ENCODE peak calls at places on chromosomes 1 and 21, in four cellular contexts. One of them, this sample, is unnamed.

GRCh38 chr1:165674599-165674998 is 23.8 kb downstream of the ALDH9A1 start:
- DNase-seq in neural crest cell: no peak
- DNase-seq in omental fat pad: no peak
- DNase-seq in type B pancreatic cell: no peak
- DNase-seq in this sample: no peak

GRCh38 chr1:10979483-10979920 is 33.0 kb upstream of the TARDBP start:
- DNase-seq in neural crest cell: peak; percentile 54
- DNase-seq in omental fat pad: no peak
- DNase-seq in type B pancreatic cell: no peak
- DNase-seq in this sample: peak; percentile 68

GRCh38 chr1:41712687-41713086 is 206.0 kb downstream of the HIVEP3 start:
- DNase-seq in neural crest cell: no peak
- DNase-seq in omental fat pad: no peak
- DNase-seq in type B pancreatic cell: no peak
- DNase-seq in this sample: no peak

GRCh38 chr1:243293941-243294722 is 38.3 kb downstream of the SDCCAG8 start:
- DNase-seq in neural crest cell: no peak
- DNase-seq in omental fat pad: no peak
- DNase-seq in type B pancreatic cell: no peak
- DNase-seq in this sample: no peak

GRCh38 chr1:56569661-56570060 is 9.7 kb downstream of the PLPP3 start:
- DNase-seq in neural crest cell: no peak
- DNase-seq in omental fat pad: no peak
- DNase-seq in type B pancreatic cell: no peak
- DNase-seq in this sample: no peak

GRCh38 chr1:230140221-230141001 is 73.4 kb downstream of the GALNT2 start:
- DNase-seq in neural crest cell: no peak
- DNase-seq in omental fat pad: no peak
- DNase-seq in type B pancreatic cell: no peak
- DNase-seq in this sample: no peak

GRCh38 chr21:36694041-36694515 is 4.8 kb upstream of the SIM2 start:
- DNase-seq in neural crest cell: peak; percentile 9
- DNase-seq in omental fat pad: no peak
- DNase-seq in type B pancreatic cell: no peak
- DNase-seq in this sample: no peak

GRCh38 chr1:216599851-216600250 is 123.4 kb downstream of the ESRRG start:
- DNase-seq in neural crest cell: no peak
- DNase-seq in omental fat pad: no peak
- DNase-seq in type B pancreatic cell: no peak
- DNase-seq in this sample: no peak

GRCh38 chr1:117241512-117241911 is 30.8 kb upstream of the VTCN1 start:
- DNase-seq in neural crest cell: no peak
- DNase-seq in omental fat pad: no peak
- DNase-seq in type B pancreatic cell: no peak
- DNase-seq in this sample: no peak

GRCh38 chr21:36688324-36688723 is 10.6 kb upstream of the SIM2 start:
- DNase-seq in neural crest cell: no peak
- DNase-seq in omental fat pad: no peak
- DNase-seq in type B pancreatic cell: no peak
- DNase-seq in this sample: peak; percentile 52

GRCh38 chr1:152917794-152918193 is 9.4 kb downstream of the IVL start:
- DNase-seq in neural crest cell: no peak
- DNase-seq in omental fat pad: no peak
- DNase-seq in type B pancreatic cell: no peak
- DNase-seq in this sample: no peak

GRCh38 chr1:221718391-221719277 is 23.3 kb downstream of the DUSP10 start:
- DNase-seq in neural crest cell: no peak
- DNase-seq in omental fat pad: no peak
- DNase-seq in type B pancreatic cell: no peak
- DNase-seq in this sample: no peak

GRCh38 chr1:19945914-19946313 is 22.5 kb upstream of the PLA2G2E start:
- DNase-seq in neural crest cell: no peak
- DNase-seq in omental fat pad: no peak
- DNase-seq in type B pancreatic cell: no peak
- DNase-seq in this sample: no peak

GRCh38 chr21:44858291-44858690 is 15.2 kb downstream of the PTTG1IP start:
- DNase-seq in neural crest cell: no peak
- DNase-seq in omental fat pad: no peak
- DNase-seq in type B pancreatic cell: no peak
- DNase-seq in this sample: no peak

GRCh38 chr1:172533511-172534116 is 664 bp downstream of the SUCO start:
- DNase-seq in neural crest cell: peak; percentile 4
- DNase-seq in omental fat pad: no peak
- DNase-seq in type B pancreatic cell: no peak
- DNase-seq in this sample: peak; percentile 52

GRCh38 chr1:198676253-198676652 is 37.4 kb downstream of the PTPRC start:
- DNase-seq in neural crest cell: no peak
- DNase-seq in omental fat pad: no peak
- DNase-seq in type B pancreatic cell: no peak
- DNase-seq in this sample: no peak

GRCh38 chr1:21520899-21521716 is 11.9 kb downstream of the ALPL start:
- DNase-seq in neural crest cell: no peak
- DNase-seq in omental fat pad: no peak
- DNase-seq in type B pancreatic cell: no peak
- DNase-seq in this sample: no peak

GRCh38 chr1:11929849-11930248 is 3.6 kb upstream of the KIAA2013 start:
- DNase-seq in neural crest cell: no peak
- DNase-seq in omental fat pad: peak; percentile 63
- DNase-seq in type B pancreatic cell: no peak
- DNase-seq in this sample: peak; percentile 96

GRCh38 chr1:234503193-234504050 is 24.4 kb upstream of the TARBP1 start:
- DNase-seq in neural crest cell: no peak
- DNase-seq in omental fat pad: no peak
- DNase-seq in type B pancreatic cell: no peak
- DNase-seq in this sample: no peak

GRCh38 chr1:2982615-2983318 is 38.5 kb upstream of the ACTRT2 start:
- DNase-seq in neural crest cell: no peak
- DNase-seq in omental fat pad: no peak
- DNase-seq in type B pancreatic cell: peak; percentile 62
- DNase-seq in this sample: peak; percentile 75

GRCh38 chr1:155024315-155024714 is 9.3 kb downstream of the DCST2 start:
- DNase-seq in neural crest cell: no peak
- DNase-seq in omental fat pad: no peak
- DNase-seq in type B pancreatic cell: no peak
- DNase-seq in this sample: no peak

GRCh38 chr1:14441302-14441741 is 157.2 kb upstream of the KAZN start:
- DNase-seq in neural crest cell: no peak
- DNase-seq in omental fat pad: no peak
- DNase-seq in type B pancreatic cell: no peak
- DNase-seq in this sample: no peak

GRCh38 chr1:119564548-119564947 is 57.5 kb downstream of the HSD3B1 start:
- DNase-seq in neural crest cell: no peak
- DNase-seq in omental fat pad: no peak
- DNase-seq in type B pancreatic cell: no peak
- DNase-seq in this sample: no peak

GRCh38 chr1:190667914-190668313 is 190.2 kb upstream of the BRINP3 start:
- DNase-seq in neural crest cell: no peak
- DNase-seq in omental fat pad: no peak
- DNase-seq in type B pancreatic cell: no peak
- DNase-seq in this sample: no peak

GRCh38 chr1:97138515-97139032 is 417.0 kb downstream of the PTBP2 start:
- DNase-seq in neural crest cell: no peak
- DNase-seq in omental fat pad: no peak
- DNase-seq in type B pancreatic cell: no peak
- DNase-seq in this sample: no peak
- TF ChIP-seq CTCF in neural crest cell: no peak
- TF ChIP-seq CTCF in omental fat pad: no peak
- TF ChIP-seq CTCF in type B pancreatic cell: peak; percentile 10
- TF ChIP-seq CTCF in this sample: no peak

DNA sequence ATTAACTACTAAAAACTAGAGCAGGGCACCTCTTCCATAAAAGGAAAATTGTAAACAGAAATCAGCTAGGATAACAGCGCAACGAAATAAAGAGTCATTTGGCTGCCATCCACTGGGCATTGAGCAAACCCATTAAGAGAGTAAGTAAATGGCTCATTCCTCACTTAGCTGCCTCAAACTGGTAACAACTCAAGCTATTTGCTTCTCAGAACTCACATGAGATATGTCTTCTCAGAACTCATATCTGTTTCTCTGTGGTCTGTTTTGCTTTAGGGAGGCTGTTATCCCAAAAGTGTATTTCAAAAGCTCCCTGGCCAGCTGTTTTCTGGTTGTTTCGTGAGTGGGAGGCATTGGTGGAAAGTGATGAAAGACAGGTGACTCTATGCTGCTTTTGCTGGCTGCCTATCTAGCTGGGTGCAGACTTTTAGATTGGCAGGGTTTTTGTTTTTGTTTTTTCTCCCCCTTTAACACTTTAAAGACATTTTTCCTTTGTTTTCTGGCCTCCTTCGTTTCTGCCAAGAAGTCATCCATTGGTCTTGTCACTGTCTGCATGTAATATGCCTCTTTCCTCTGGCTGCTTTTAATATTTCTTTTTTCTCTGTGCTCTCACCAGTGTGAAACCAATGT is 269.2 kb upstream of the RGS18 start:
- DNase-seq in neural crest cell: no peak
- DNase-seq in omental fat pad: no peak
- DNase-seq in type B pancreatic cell: no peak
- DNase-seq in this sample: no peak
- TF ChIP-seq CTCF in neural crest cell: no peak
- TF ChIP-seq CTCF in omental fat pad: no peak
- TF ChIP-seq CTCF in type B pancreatic cell: no peak
- TF ChIP-seq CTCF in this sample: no peak

DNA sequence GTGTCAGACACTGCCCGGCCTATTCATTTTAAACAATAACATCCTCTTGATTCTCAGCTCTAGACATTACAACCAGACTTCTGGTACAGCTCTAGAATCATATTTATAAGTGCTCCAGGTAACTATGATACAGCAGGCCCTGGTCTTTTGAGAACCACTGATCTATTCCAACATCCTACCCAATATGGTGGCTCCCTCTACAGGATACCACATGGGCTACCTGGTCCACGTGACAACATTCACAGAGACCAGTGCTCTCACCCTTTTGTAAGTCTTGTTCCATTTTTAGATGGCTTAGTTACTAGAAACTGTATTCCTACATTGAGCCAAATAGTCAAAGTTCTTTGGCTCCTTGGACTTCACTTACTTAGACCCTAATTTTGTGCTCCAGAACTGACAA is 102.9 kb downstream of the PTPN14 start:
- DNase-seq in neural crest cell: no peak
- DNase-seq in omental fat pad: no peak
- DNase-seq in type B pancreatic cell: no peak
- DNase-seq in this sample: no peak
- TF ChIP-seq CTCF in neural crest cell: no peak
- TF ChIP-seq CTCF in omental fat pad: no peak
- TF ChIP-seq CTCF in type B pancreatic cell: no peak
- TF ChIP-seq CTCF in this sample: no peak

GRCh38 chr1:95126846-95127245 is 9.7 kb downstream of the TLCD4 start:
- DNase-seq in neural crest cell: no peak
- DNase-seq in omental fat pad: no peak
- DNase-seq in type B pancreatic cell: no peak
- DNase-seq in this sample: no peak
- TF ChIP-seq CTCF in neural crest cell: no peak
- TF ChIP-seq CTCF in omental fat pad: no peak
- TF ChIP-seq CTCF in type B pancreatic cell: no peak
- TF ChIP-seq CTCF in this sample: no peak

GRCh38 chr1:197156692-197157091 is 10.2 kb upstream of the ASPM start:
- DNase-seq in neural crest cell: no peak
- DNase-seq in omental fat pad: no peak
- DNase-seq in type B pancreatic cell: no peak
- DNase-seq in this sample: no peak
- TF ChIP-seq CTCF in neural crest cell: peak; percentile 12
- TF ChIP-seq CTCF in omental fat pad: no peak
- TF ChIP-seq CTCF in type B pancreatic cell: no peak
- TF ChIP-seq CTCF in this sample: no peak

DNA sequence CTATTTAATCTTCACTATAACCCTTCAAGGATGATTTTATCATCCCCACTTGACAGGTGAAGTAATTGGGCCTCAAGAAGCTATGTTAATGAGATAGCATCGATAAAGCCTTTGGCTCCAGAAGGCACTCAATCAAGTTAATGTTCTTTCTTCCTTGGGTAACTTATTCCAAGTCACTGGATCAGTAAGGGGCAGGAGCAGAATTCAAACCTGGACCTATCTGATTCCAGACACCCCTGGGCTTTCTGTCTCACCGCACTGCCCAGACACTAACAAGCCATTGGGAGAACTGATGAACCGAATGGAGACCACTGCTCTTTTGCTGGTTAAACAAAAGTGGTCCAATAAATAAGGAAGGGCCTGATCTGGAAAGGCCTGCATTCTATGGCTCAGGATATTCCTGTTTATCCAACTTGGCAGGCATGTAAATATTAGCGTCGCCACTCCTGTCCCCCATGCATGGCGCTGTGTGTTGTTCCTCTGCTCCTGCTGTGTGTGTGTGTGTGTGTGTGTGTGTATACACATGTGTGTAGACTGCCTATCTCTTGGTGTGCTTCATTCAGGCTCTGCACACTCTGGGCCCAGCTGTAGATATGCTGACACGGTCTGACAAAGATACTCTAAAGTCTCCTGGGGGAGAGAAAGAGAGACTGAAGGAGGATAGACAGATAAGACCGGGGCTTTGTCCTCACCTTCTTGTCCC is 6.9 kb downstream of the LMOD1 start:
- DNase-seq in neural crest cell: no peak
- DNase-seq in omental fat pad: no peak
- DNase-seq in type B pancreatic cell: no peak
- DNase-seq in this sample: peak; percentile 39
- TF ChIP-seq CTCF in neural crest cell: no peak
- TF ChIP-seq CTCF in omental fat pad: no peak
- TF ChIP-seq CTCF in type B pancreatic cell: no peak
- TF ChIP-seq CTCF in this sample: no peak

DNA sequence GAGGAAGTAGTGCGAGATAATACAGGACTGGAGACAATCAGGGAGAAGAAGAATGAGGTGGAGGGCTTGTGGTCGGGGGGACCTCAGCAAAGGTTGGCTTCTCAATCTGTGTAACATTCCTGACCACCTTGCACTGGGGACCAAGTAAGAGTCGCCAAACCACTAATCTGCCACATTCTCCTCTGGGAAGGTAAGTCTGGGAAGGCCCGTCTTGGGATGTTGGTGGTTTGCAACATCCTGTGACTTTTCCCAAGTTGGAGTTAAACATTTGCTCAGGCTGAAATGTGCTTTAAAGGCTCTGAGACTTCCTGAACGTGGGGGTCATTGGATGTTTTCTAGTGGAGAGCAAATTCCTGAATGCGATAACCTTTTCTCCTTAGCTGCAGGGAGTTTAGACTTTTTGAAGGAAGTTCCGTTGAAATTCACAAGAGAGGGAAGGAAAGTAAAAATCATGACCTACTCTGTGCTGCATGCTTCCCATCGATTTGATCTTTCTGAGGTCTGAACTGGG is 325.9 kb downstream of the RPS6KC1 start:
- DNase-seq in neural crest cell: no peak
- DNase-seq in omental fat pad: no peak
- DNase-seq in type B pancreatic cell: no peak
- DNase-seq in this sample: no peak
- TF ChIP-seq CTCF in neural crest cell: no peak
- TF ChIP-seq CTCF in omental fat pad: no peak
- TF ChIP-seq CTCF in type B pancreatic cell: no peak
- TF ChIP-seq CTCF in this sample: no peak

DNA sequence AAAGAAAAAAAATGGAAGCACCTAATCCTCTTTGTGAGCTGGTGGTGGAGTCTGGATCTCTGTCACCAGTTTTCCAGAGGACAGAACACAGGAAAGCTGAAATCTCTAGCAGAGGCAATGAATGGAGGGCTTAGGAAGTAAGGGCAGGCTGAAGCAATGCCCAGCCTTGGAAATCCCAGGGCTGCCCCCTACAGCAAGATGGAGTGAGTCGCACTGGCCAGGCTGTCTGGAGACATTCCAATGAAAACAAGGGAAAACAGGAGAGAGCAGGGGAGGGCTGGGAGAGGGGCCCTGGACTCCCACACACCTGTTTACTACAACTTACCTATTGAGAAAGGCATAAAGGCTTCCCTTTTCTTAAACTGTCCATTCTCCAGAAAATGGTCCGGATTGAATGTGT is 25.9 kb downstream of the CYP2J2 start:
- DNase-seq in neural crest cell: no peak
- DNase-seq in omental fat pad: no peak
- DNase-seq in type B pancreatic cell: no peak
- DNase-seq in this sample: no peak
- TF ChIP-seq CTCF in neural crest cell: no peak
- TF ChIP-seq CTCF in omental fat pad: no peak
- TF ChIP-seq CTCF in type B pancreatic cell: no peak
- TF ChIP-seq CTCF in this sample: no peak